ENCODE peak calls at places on chromosomes 3 and 15, in nine cellular contexts. U is iPS DF 19.7; L is activated CD8-positive, alpha-beta memory T cell treated with anti-CD3 and anti-CD28 coated beads, Interleukin-2, amount 50 U/mL, for 48 hours; J is HS-5; X is WTC11; H is GM19239; R is Caki2; D is stimulated activated CD4-positive, alpha-beta T cell treated with anti-CD3 and anti-CD28 coated beads, Interleukin-2, amount 100 ng/mL, for 4 hours; K is T-cell. A is an unnamed sample.

GRCh38 chr15:88480981-88481380 is 13.5 kb downstream of the MRPS11 start:
- DNase-seq in U (no peak), L (no peak), J (no peak), X (no peak), H (no peak), R (no peak), D (no peak), K (no peak), A (no peak)

GRCh38 chr3:58197588-58197987 is 13.2 kb downstream of the DNASE1L3 start:
- DNase-seq in U (no peak), L (no peak), J (no peak), X (no peak), H (no peak), R (no peak), D (no peak), K (no peak), A (no peak)

GRCh38 chr15:73813071-73813470 is 59.9 kb upstream of the INSYN1 start:
- DNase-seq in U (no peak), L (no peak), J (no peak), X (no peak), H (no peak), R (no peak), D (no peak), K (no peak), A (no peak)

GRCh38 chr15:70097337-70098169 is at the start of gene TLE3:
- DNase-seq in U (peak), L (peak), J (peak), X (peak), H (peak), R (peak), D (peak), K (peak), A (peak)

GRCh38 chr3:39907981-39908380 is 98.6 kb downstream of the MYRIP start:
- DNase-seq in U (no peak), L (no peak), J (no peak), X (no peak), H (no peak), R (no peak), D (no peak), K (no peak), A (peak)

GRCh38 chr15:82196353-82196752 is 66.2 kb downstream of the EFL1 start:
- DNase-seq in U (no peak), L (no peak), J (no peak), X (no peak), H (no peak), R (no peak), D (no peak), K (no peak), A (no peak)

GRCh38 chr3:4580346-4581019 is 87.3 kb downstream of the ITPR1 start:
- DNase-seq in U (no peak), L (no peak), J (no peak), X (peak), H (no peak), R (no peak), D (no peak), K (no peak), A (no peak)

GRCh38 chr3:8255771-8256170 is 245.9 kb upstream of the LMCD1 start:
- DNase-seq in U (no peak), L (no peak), J (no peak), X (no peak), H (no peak), R (no peak), D (no peak), K (no peak), A (no peak)

GRCh38 chr3:156615592-156616173 is 58.7 kb upstream of the TIPARP start:
- DNase-seq in U (no peak), L (no peak), J (peak), X (no peak), H (no peak), R (peak), D (no peak), K (no peak), A (peak)

GRCh38 chr3:9172851-9173320 is 76.6 kb downstream of the SRGAP3 start:
- DNase-seq in U (no peak), L (no peak), J (no peak), X (no peak), H (no peak), R (peak), D (no peak), K (no peak), A (no peak)

GRCh38 chr3:33364531-33365128 is 75.6 kb downstream of the UBP1 start:
- DNase-seq in U (no peak), L (no peak), J (no peak), X (no peak), H (no peak), R (no peak), D (no peak), K (no peak), A (peak)

GRCh38 chr3:22377421-22377820 is 626.4 kb upstream of the ZNF385D start:
- DNase-seq in U (no peak), L (no peak), J (peak), X (no peak), H (no peak), R (peak), D (no peak), K (no peak), A (peak)

GRCh38 chr15:39587291-39587909 is 6.5 kb downstream of the THBS1 start:
- DNase-seq in U (no peak), L (no peak), J (no peak), X (no peak), H (no peak), R (no peak), D (no peak), K (no peak), A (peak)

GRCh38 chr3:99842826-99843589 is 25.3 kb downstream of the CMSS1 start:
- DNase-seq in U (no peak), L (no peak), J (no peak), X (no peak), H (no peak), R (peak), D (no peak), K (no peak), A (peak)

GRCh38 chr3:13265016-13265415 is 155.1 kb downstream of the NUP210 start:
- DNase-seq in U (no peak), L (no peak), J (no peak), X (no peak), H (no peak), R (no peak), D (no peak), K (no peak), A (no peak)

GRCh38 chr3:34377961-34378360 is 579.5 kb downstream of the PDCD6IP start:
- DNase-seq in U (no peak), L (no peak), J (no peak), X (no peak), H (no peak), R (no peak), D (no peak), K (no peak), A (no peak)

A was measured in M059J.